ENCODE peak calls at places on chromosomes 1 and 21, in nine cellular contexts. Y, F, I, J, O, X, Z, U and V are unnamed samples.

GRCh38 chr1:208158640-208159541 is 85.3 kb downstream of the PLXNA2 start:
- DNase-seq in Y (no peak), F (no peak), I (peak; percentile 35), J (no peak), O (no peak), X (no peak), Z (no peak), U (no peak), V (no peak)

GRCh38 chr1:167071286-167071685 is 18.9 kb downstream of the GPA33 start:
- DNase-seq in Y (no peak), F (no peak), I (no peak), J (no peak), O (no peak), X (no peak), Z (no peak), U (no peak), V (no peak)

GRCh38 chr1:28313710-28314510 is 14.9 kb upstream of the MED18 start:
- DNase-seq in Y (peak; percentile 73), F (no peak), I (peak; percentile 80), J (no peak), O (no peak), X (peak; percentile 56), Z (no peak), U (peak; percentile 84), V (no peak)

GRCh38 chr1:182093781-182094180 is 32.3 kb upstream of the ZNF648 start:
- DNase-seq in Y (no peak), F (no peak), I (no peak), J (no peak), O (no peak), X (no peak), Z (no peak), U (no peak), V (no peak)

GRCh38 chr1:108033486-108034081 is 68.6 kb upstream of the VAV3 start:
- DNase-seq in Y (no peak), F (no peak), I (no peak), J (no peak), O (no peak), X (no peak), Z (no peak), U (no peak), V (no peak)

GRCh38 chr21:46412521-46413364 is 45.9 kb upstream of the DIP2A start:
- DNase-seq in Y (no peak), F (no peak), I (no peak), J (no peak), O (no peak), X (peak; percentile 7), Z (no peak), U (no peak), V (no peak)

GRCh38 chr1:6101826-6102225 is 56.1 kb downstream of the KCNAB2 start:
- DNase-seq in Y (no peak), F (no peak), I (no peak), J (no peak), O (no peak), X (no peak), Z (no peak), U (no peak), V (no peak)

GRCh38 chr1:162856260-162856659 is 4.7 kb downstream of the CCDC190 start:
- DNase-seq in Y (peak; percentile 50), F (no peak), I (peak; percentile 88), J (no peak), O (no peak), X (no peak), Z (no peak), U (peak; percentile 100), V (no peak)

GRCh38 chr21:26965567-26966359 is 1.1 kb downstream of the ADAMTS5 start:
- DNase-seq in Y (peak; percentile 36), F (no peak), I (peak; percentile 41), J (no peak), O (peak; percentile 39), X (peak; percentile 62), Z (peak; percentile 6), U (peak; percentile 18), V (no peak)

GRCh38 chr21:17466166-17466565 is 46.7 kb upstream of the CXADR start:
- DNase-seq in Y (peak; percentile 54), F (no peak), I (peak; percentile 67), J (no peak), O (no peak), X (no peak), Z (no peak), U (peak; percentile 60), V (no peak)